ENCODE peak calls at places on chromosome 7, in ten cellular contexts. B is WERI-Rb-1, M is HFF-Myc, N is endothelial cell of umbilical vein, P is lower lobe of right lung, X is fibroblast of villous mesenchyme, D is left lung, A is astrocyte of the spinal cord, H is HFFc6, G is WTC11. Y is an unnamed sample.

GRCh38 chr7:33788493-33788892 is 116.8 kb upstream of the BMPER start:
- DNase-seq in B (no peak), M (no peak), N (no peak), P (no peak), X (no peak), D (no peak), A (no peak), H (no peak), G (no peak), Y (no peak)

GRCh38 chr7:122552769-122553168 is 146.1 kb downstream of the RNF133 start:
- DNase-seq in B (no peak), M (no peak), N (no peak), P (no peak), X (no peak), D (no peak), A (no peak), H (no peak), G (no peak), Y (no peak)

GRCh38 chr7:115679976-115680375 is 350.6 kb downstream of the TFEC start:
- DNase-seq in B (peak), M (no peak), N (peak), P (no peak), X (peak), D (no peak), A (peak), H (peak), G (peak), Y (peak)

GRCh38 chr7:17651926-17652385 is 288.3 kb downstream of the SNX13 start:
- DNase-seq in B (no peak), M (peak), N (peak), P (no peak), X (peak), D (no peak), A (peak), H (peak), G (no peak), Y (no peak)

GRCh38 chr7:33062782-33063443 is 337 bp upstream of the NT5C3A start:
- DNase-seq in B (peak), M (peak), N (peak), P (peak), X (peak), D (peak), A (peak), H (peak), G (peak), Y (peak)

GRCh38 chr7:5692845-5693278 is 88.6 kb downstream of the RNF216 start:
- DNase-seq in B (no peak), M (no peak), N (peak), P (no peak), X (peak), D (no peak), A (peak), H (peak), G (no peak), Y (no peak)

GRCh38 chr7:136278057-136278456 is 300.9 kb upstream of the MTPN start:
- DNase-seq in B (no peak), M (no peak), N (no peak), P (no peak), X (no peak), D (no peak), A (no peak), H (no peak), G (no peak), Y (no peak)

GRCh38 chr7:36154255-36155212 is 1.5 kb downstream of the EEPD1 start:
- DNase-seq in B (no peak), M (no peak), N (no peak), P (peak), X (no peak), D (peak), A (no peak), H (no peak), G (no peak), Y (no peak)

GRCh38 chr7:2290877-2291276 is 23.4 kb downstream of the SNX8 start:
- DNase-seq in B (no peak), M (no peak), N (no peak), P (no peak), X (no peak), D (no peak), A (no peak), H (no peak), G (no peak), Y (no peak)

GRCh38 chr7:48575516-48575915 is 348.8 kb upstream of the CDC14C start:
- DNase-seq in B (no peak), M (no peak), N (no peak), P (no peak), X (no peak), D (no peak), A (no peak), H (no peak), G (no peak), Y (no peak)
- TF ChIP-seq CTCF in B (no peak), M (no peak), N (no peak), P (no peak), X (no peak), D (no peak), A (no peak), H (no peak), G (no peak), Y (no peak)

GRCh38 chr7:149217570-149217969 is 21.9 kb upstream of the ZNF212 start:
- DNase-seq in B (no peak), M (no peak), N (peak), P (no peak), X (no peak), D (no peak), A (no peak), H (no peak), G (no peak), Y (no peak)
- TF ChIP-seq CTCF in B (no peak), M (no peak), N (no peak), P (no peak), X (no peak), D (no peak), A (no peak), H (no peak), G (no peak), Y (no peak)

DNA sequence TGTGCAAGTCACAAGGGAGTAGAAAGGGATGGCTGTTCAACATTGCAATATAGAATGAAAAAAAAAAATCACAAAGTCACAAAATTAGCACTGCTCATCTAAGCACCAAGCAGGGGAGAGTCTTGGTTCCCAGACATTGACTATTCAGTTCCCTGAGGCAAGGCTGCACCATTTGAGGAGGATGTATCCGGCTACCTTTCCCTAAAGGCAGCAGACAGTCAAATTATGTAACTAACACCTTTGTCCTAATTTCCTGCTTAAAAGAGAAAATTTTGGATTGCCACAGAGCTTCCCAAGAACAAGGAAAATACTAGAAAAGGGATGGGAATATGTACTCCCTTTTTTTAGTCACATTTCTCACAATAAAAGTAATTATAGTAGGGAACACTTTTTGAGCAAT is 148.1 kb downstream of the PCLO start:
- DNase-seq in B (no peak), M (no peak), N (no peak), P (no peak), X (no peak), D (no peak), A (no peak), H (no peak), G (no peak), Y (no peak)
- TF ChIP-seq CTCF in B (no peak), M (no peak), N (no peak), P (no peak), X (no peak), D (no peak), A (no peak), H (no peak), G (no peak), Y (no peak)

GRCh38 chr7:101804642-101805401 is 12.6 kb upstream of the CUX1 start:
- DNase-seq in B (peak), M (no peak), N (no peak), P (no peak), X (no peak), D (no peak), A (no peak), H (no peak), G (peak), Y (no peak)
- TF ChIP-seq CTCF in B (peak), M (peak), N (no peak), P (peak), X (peak), D (peak), A (peak), H (peak), G (peak), Y (peak)

GRCh38 chr7:11203224-11203623 is 229.6 kb downstream of the PHF14 start:
- DNase-seq in B (no peak), M (no peak), N (no peak), P (no peak), X (no peak), D (no peak), A (no peak), H (no peak), G (no peak), Y (no peak)

GRCh38 chr7:11206131-11206921 is 232.7 kb downstream of the PHF14 start:
- DNase-seq in B (no peak), M (no peak), N (peak), P (no peak), X (peak), D (no peak), A (no peak), H (no peak), G (no peak), Y (no peak)

GRCh38 chr7:11210374-11210773 is 236.7 kb downstream of the PHF14 start:
- DNase-seq in B (no peak), M (no peak), N (no peak), P (no peak), X (no peak), D (no peak), A (no peak), H (no peak), G (no peak), Y (no peak)

GRCh38 chr7:11203688-11204087 is 230.0 kb downstream of the PHF14 start:
- DNase-seq in B (peak), M (no peak), N (no peak), P (no peak), X (no peak), D (no peak), A (no peak), H (no peak), G (no peak), Y (no peak)

DNA sequence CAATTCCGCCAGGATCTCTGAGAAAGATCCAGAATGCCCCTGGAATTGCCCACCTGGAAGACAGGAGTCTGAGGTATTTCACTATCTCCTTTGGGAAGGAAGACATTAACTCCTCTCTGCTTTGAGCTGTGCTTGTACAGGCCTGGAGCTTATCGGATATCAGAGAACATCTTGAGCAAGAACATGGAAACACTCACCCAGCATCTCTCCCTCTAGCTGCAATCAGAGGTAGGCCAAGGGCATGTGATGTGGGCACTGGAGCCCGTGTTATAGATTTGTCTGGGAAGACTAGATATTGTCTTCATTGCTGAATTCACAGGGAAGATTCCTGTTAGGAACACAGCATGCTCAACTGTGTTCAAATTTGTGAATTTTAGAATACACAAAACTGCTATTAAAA is 233.9 kb downstream of the PHF14 start:
- DNase-seq in B (no peak), M (no peak), N (no peak), P (no peak), X (no peak), D (no peak), A (no peak), H (no peak), G (no peak), Y (no peak)
- TF ChIP-seq CTCF in B (peak), M (peak), N (no peak), P (no peak), X (peak), D (no peak), A (peak), H (peak), G (no peak), Y (no peak)

DNA sequence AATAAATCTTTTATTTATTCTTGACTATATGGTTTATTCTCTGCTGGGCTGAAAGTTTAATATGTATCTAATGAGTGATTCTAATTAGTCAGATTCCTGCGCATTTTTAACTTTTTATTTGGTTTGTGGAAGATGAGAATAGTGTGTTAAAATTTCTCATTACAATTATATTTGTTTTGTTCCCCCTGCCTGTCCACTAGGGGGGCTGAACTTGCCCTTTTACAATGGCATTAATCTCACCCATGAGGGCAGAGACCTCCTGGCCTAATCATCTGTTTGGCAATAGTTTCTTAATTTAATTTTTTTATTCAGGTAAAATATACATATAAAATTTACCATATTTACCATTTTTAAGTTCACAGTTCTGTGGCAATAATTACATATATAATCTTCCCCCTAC is 278.5 kb upstream of the NPY start:
- DNase-seq in B (no peak), M (no peak), N (no peak), P (no peak), X (no peak), D (no peak), A (no peak), H (no peak), G (no peak), Y (no peak)
- TF ChIP-seq CTCF in B (no peak), M (no peak), N (no peak), P (no peak), X (no peak), D (no peak), A (no peak), H (no peak), G (no peak), Y (peak)

DNA sequence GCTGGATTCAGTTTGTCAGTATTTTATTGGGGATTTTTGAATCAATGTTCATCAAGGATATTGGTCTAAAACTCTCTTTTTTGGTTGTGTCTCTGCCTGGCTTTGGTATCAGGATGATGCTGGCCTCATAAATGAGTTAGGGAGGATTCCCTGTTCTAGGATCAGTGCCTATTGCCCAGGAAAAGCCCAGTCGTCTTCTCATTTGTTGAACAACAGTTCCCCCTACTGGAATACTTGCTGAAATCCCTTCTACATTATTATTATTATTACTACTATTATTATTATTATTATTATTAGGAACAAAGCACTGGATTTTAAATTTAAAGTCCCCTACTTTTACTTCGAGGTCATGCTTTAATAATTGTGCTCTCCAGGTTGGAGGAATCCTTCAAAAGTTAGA is 528.9 kb downstream of the MAGI2 start:
- DNase-seq in B (no peak), M (peak), N (no peak), P (no peak), X (peak), D (no peak), A (peak), H (peak), G (no peak), Y (no peak)
- TF ChIP-seq CTCF in B (no peak), M (no peak), N (no peak), P (no peak), X (peak), D (no peak), A (peak), H (peak), G (peak), Y (peak)

GRCh38 chr7:66146701-66147100 is 32.1 kb downstream of the CRCP start:
- DNase-seq in B (peak), M (peak), N (no peak), P (no peak), X (peak), D (no peak), A (peak), H (peak), G (no peak), Y (no peak)

GRCh38 chr7:66143876-66144332 is 29.3 kb downstream of the CRCP start:
- DNase-seq in B (no peak), M (no peak), N (no peak), P (no peak), X (no peak), D (no peak), A (no peak), H (no peak), G (no peak), Y (no peak)

GRCh38 chr7:66142996-66143395 is 28.3 kb downstream of the CRCP start:
- DNase-seq in B (no peak), M (no peak), N (no peak), P (no peak), X (no peak), D (no peak), A (no peak), H (no peak), G (no peak), Y (no peak)

GRCh38 chr7:66142334-66142733 is 27.7 kb downstream of the CRCP start:
- DNase-seq in B (no peak), M (no peak), N (no peak), P (no peak), X (no peak), D (no peak), A (no peak), H (no peak), G (no peak), Y (no peak)

DNA sequence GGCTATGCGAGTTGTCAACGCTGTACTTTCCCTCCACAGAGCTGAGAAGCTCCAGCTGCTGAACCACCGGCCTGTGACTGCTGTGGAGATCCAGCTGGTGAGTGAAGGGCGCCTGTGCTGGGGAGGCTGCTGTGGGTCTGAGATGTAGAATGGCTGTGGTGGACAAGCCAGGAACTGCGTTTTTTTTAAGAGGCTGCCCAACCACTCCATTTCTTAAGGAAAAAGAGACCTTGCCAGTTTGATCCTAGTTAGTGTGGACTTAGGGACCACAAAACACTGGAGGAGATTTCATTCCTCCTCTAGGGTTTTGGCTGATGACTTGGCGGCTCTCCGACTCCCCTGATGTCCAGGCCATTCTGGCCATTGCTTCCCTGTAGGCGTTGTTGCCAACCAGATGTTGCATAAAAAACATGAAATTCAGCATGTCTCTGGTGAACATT is 30.8 kb downstream of the CRCP start:
- DNase-seq in B (no peak), M (no peak), N (no peak), P (no peak), X (peak), D (peak), A (no peak), H (no peak), G (no peak), Y (no peak)
- TF ChIP-seq CTCF in B (no peak), M (no peak), N (no peak), P (no peak), X (no peak), D (no peak), A (no peak), H (no peak), G (no peak), Y (no peak)

GRCh38 chr7:151711435-151711872 is 165.5 kb downstream of the PRKAG2 start:
- DNase-seq in B (no peak), M (no peak), N (no peak), P (no peak), X (no peak), D (no peak), A (no peak), H (no peak), G (no peak), Y (no peak)
- TF ChIP-seq CTCF in B (no peak), M (no peak), N (no peak), P (no peak), X (no peak), D (no peak), A (no peak), H (no peak), G (no peak), Y (no peak)

GRCh38 chr7:151312831-151313809 is 28.5 kb upstream of the NUB1 start:
- DNase-seq in B (no peak), M (no peak), N (no peak), P (no peak), X (no peak), D (no peak), A (no peak), H (no peak), G (no peak), Y (no peak)

GRCh38 chr7:151312356-151312755 is 29.3 kb upstream of the NUB1 start:
- DNase-seq in B (no peak), M (no peak), N (no peak), P (no peak), X (no peak), D (no peak), A (no peak), H (no peak), G (no peak), Y (no peak)

GRCh38 chr7:151310578-151310977 is 31.0 kb upstream of the NUB1 start:
- DNase-seq in B (no peak), M (no peak), N (peak), P (no peak), X (peak), D (no peak), A (no peak), H (no peak), G (no peak), Y (no peak)

GRCh38 chr7:151309306-151309705 is 32.3 kb upstream of the NUB1 start:
- DNase-seq in B (no peak), M (peak), N (no peak), P (no peak), X (peak), D (no peak), A (peak), H (peak), G (no peak), Y (no peak)

GRCh38 chr7:151311294-151311864 is 30.2 kb upstream of the NUB1 start:
- DNase-seq in B (peak), M (no peak), N (no peak), P (no peak), X (no peak), D (no peak), A (no peak), H (no peak), G (peak), Y (no peak)
- TF ChIP-seq CTCF in B (peak), M (peak), N (peak), P (no peak), X (no peak), D (no peak), A (peak), H (peak), G (peak), Y (peak)

Y was measured in neural crest cell.